ENCODE peak calls at places on chromosome 12, in nine cellular contexts. M is SJSA1; Y is pancreas; C is heart left ventricle; T is adrenal gland; S is aorta; U is keratinocyte; O is naive thymus-derived CD4-positive, alpha-beta T cell; Q is lung. A is an unnamed sample. For H3K4me1, the result is how much of the 10 kb centered on the place peaks cover.

GRCh38 chr12:99277566-99277965 is 370.0 kb upstream of the GARIN6 start:
- DNase-seq in M (no peak), Y (no peak), C (no peak), T (no peak), S (no peak), U (no peak), O (no peak), Q (no peak), A (no peak)

GRCh38 chr12:132311201-132311915 is 18.0 kb downstream of the GALNT9 start:
- DNase-seq in M (no peak), Y (no peak), C (no peak), T (no peak), S (peak), U (no peak), O (no peak), Q (no peak), A (no peak)

GRCh38 chr12:87383705-87384104 is 645.5 kb downstream of the C12orf50 start:
- DNase-seq in M (no peak), Y (no peak), C (no peak), T (no peak), S (no peak), U (no peak), O (no peak), Q (no peak), A (no peak)

GRCh38 chr12:24425601-24425970 is 476.1 kb upstream of the SOX5 start:
- DNase-seq in M (peak), Y (no peak), C (no peak), T (no peak), S (no peak), U (no peak), O (no peak), Q (no peak), A (peak)

GRCh38 chr12:68932701-68933563 is at the start of gene CPM:
- DNase-seq in M (peak), Y (peak), C (peak), T (peak), S (peak), U (no peak), O (peak), Q (peak), A (peak)

GRCh38 chr12:4743046-4743445 is 22.8 kb downstream of the GALNT8 start:
- DNase-seq in M (no peak), Y (no peak), C (no peak), T (no peak), S (no peak), U (no peak), O (no peak), Q (no peak), A (no peak)

GRCh38 chr12:14362347-14362746 is 3.1 kb upstream of the ATF7IP start:
- DNase-seq in M (no peak), Y (no peak), C (no peak), T (no peak), S (no peak), U (no peak), O (no peak), Q (no peak), A (no peak)

GRCh38 chr12:5944688-5945070 is 380 bp downstream of the ANO2 start:
- DNase-seq in M (no peak), Y (no peak), C (no peak), T (no peak), S (no peak), U (no peak), O (no peak), Q (no peak), A (no peak)

GRCh38 chr12:21818627-21819026 is 44.1 kb upstream of the KCNJ8 start:
- DNase-seq in M (no peak), Y (no peak), C (no peak), T (no peak), S (no peak), U (no peak), O (no peak), Q (no peak), A (no peak)

GRCh38 chr12:75662501-75663159 is 151.2 kb upstream of the KRR1 start:
- DNase-seq in M (no peak), Y (no peak), C (no peak), T (no peak), S (no peak), U (no peak), O (no peak), Q (no peak), A (peak)

GRCh38 chr12:128820723-128821432 is 2.9 kb downstream of the SLC15A4 start:
- DNase-seq in M (no peak), Y (no peak), C (peak), T (peak), S (no peak), U (no peak), O (no peak), Q (no peak), A (no peak)

GRCh38 chr12:115010324-115010995 is 326.5 kb upstream of the TBX3 start:
- DNase-seq in M (no peak), Y (no peak), C (no peak), T (no peak), S (no peak), U (no peak), O (no peak), Q (no peak), A (peak)

DNA sequence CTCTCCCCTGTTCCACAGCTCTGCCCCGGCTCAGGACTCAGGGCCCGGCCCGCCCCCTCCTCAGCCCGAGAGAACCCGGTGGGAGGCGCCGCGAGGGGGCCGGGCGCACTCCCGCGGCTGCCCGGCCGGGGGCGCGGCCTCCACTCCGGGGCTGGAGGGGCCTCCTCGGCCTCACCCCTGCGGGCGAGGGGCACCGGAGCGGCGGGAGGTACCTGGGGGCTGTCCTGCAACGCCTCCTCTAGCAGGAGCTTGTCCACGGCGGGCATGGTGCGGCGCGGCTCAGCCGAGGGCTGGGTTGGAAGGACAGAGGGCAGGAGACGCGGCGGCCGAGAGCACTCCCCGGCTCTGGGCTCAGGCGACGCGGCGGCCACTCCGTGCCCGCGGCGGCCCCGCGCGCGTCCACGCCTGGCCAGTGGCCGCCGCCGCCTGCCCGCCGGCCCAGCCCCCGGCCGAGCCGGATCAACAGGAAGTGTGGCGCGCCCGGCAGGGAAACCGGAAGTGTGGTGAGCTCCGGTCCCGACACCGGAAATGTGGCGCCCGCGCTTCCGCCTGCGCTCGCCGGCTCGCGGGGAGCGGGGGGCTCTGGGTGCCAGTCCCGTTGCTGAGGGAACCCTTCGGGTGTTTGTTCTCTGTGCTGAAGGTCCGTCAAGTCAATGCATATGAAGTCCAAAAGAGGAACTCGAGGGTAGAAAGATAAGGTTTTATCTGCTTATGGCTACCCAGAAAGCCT is at the start of gene APPL2:
- DNase-seq in M (peak), Y (peak), C (peak), T (peak), S (peak), U (no peak), O (peak), Q (peak), A (peak)
- H3K4me1 ChIP-seq in M (half or more), Y (under half), C (under half), T (half or more), S (under half), U (under half), O (under half), Q (under half), A (under half)

DNA sequence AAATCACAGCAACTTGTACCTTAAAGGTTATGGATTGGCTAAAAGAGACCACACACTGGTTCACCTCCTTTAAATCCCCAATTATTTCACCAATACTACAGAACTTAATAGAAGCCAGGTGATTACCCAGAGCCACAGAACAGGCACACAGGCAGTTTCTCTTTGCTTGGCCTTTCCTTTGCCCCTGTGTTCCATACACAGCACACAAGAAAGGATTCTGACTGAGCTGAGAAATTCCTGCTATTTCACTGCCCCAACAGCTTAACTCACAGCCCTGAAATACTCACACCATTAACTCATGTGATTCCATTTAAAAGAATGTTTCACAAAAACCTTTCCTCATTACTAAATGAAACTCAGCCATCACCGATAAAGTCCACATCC is 133.6 kb downstream of the MED13L start:
- DNase-seq in M (no peak), Y (no peak), C (no peak), T (no peak), S (no peak), U (no peak), O (no peak), Q (no peak), A (peak)
- H3K4me1 ChIP-seq in M (half or more), Y (under half), C (under half), T (half or more), S (under half), U (under half), O (under half), Q (under half), A (under half)

DNA sequence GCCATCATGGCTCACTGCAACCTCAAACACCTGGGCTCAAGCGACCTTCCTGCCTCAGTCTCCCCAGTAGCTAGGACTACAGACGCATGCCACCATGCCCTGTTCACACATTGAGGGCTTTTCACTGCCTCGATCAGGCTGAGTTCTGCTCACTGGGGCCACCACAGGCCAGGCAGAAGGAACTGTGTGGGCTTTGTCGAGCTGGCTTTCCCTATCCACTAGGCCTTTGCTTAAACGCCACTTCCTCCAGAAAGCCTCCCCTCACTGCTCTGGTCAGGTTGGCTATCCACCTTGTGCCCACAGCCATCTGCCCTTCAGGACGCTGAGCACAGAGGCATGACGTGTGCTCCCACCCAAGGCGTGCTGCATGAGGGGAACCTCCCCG is 45.2 kb downstream of the MLXIP start:
- DNase-seq in M (no peak), Y (peak), C (no peak), T (no peak), S (peak), U (no peak), O (no peak), Q (no peak), A (no peak)
- H3K4me1 ChIP-seq in M (under half), Y (under half), C (under half), T (under half), S (under half), U (under half), O (under half), Q (under half), A (under half)

DNA sequence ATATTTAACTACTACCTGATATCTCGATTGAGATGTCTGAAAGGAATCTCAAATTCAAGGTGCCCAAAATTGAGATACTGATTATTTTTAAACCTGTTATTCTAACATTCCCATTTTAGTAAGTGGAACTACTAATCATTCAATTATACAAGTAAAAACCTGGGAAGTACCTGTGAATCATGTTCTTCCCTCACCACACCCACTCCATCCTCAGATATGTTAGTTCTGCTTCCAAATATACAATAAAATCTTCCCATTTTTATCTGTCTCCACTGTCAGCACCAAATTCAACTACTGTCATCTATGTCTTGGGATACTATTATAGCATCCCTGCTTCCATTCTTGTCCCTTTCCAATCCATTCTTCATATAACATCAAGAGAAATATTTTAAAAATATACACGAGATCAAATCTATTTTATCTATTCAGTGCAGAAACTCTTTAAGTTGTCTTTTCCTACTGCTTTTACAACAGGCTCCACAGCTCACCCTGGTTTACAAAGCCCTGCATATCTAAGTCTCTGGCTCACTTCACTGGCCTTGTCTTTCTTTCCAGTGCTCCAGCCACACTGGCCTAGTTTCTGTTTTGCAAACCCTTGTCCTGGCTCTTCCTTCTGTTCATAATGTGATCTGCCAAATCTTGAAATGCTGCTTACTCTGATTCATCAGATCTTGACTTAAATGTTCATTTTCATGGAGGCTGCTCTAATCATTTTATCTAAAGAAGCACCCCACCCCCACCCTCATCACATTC is 122.3 kb downstream of the PTPRR start:
- DNase-seq in M (no peak), Y (no peak), C (no peak), T (peak), S (no peak), U (no peak), O (no peak), Q (no peak), A (no peak)
- H3K4me1 ChIP-seq in M (under half), Y (under half), C (under half), T (under half), S (under half), U (under half), O (under half), Q (under half), A (under half)

GRCh38 chr12:112325648-112326207 is 56.5 kb downstream of the HECTD4 start:
- DNase-seq in M (no peak), Y (no peak), C (no peak), T (no peak), S (no peak), U (no peak), O (no peak), Q (no peak), A (no peak)
- H3K4me1 ChIP-seq in M (under half), Y (under half), C (under half), T (under half), S (under half), U (under half), O (under half), Q (under half), A (under half)

GRCh38 chr12:6957741-6958608 is 6.8 kb downstream of the PTPN6 start:
- DNase-seq in M (no peak), Y (no peak), C (no peak), T (no peak), S (no peak), U (no peak), O (no peak), Q (no peak), A (no peak)
- H3K4me1 ChIP-seq in M (under half), Y (under half), C (under half), T (half or more), S (under half), U (under half), O (half or more), Q (under half), A (under half)